ENCODE peak calls at places on chromosomes 5 and 9, in eight cellular contexts. B, K, Z, M, P, U, D and C are unnamed samples.

GRCh38 chr5:157143127-157143959 is 678 bp upstream of the MED7 start:
- DNase-seq in Z (no peak), M (peak), B (peak), D (peak), U (no peak), K (peak), P (peak), C (no peak)

GRCh38 chr5:178155065-178155464 is 1.4 kb upstream of the NHP2 start:
- DNase-seq in D (no peak), M (no peak), P (no peak), Z (no peak), B (no peak), U (no peak), K (no peak), C (no peak)

GRCh38 chr5:107542428-107542827 is 128.3 kb downstream of the EFNA5 start:
- DNase-seq in B (peak), U (no peak), P (peak), D (peak), Z (no peak), K (no peak), M (no peak), C (peak)

GRCh38 chr9:82271099-82271498 is 282.5 kb downstream of the SPATA31D1 start:
- DNase-seq in D (peak), M (no peak), P (no peak), K (no peak), B (peak), Z (no peak), U (peak), C (peak)

GRCh38 chr9:84139296-84140100 is 158.9 kb downstream of the RMI1 start:
- DNase-seq in D (peak), U (no peak), B (peak), Z (no peak), P (no peak), M (no peak), K (no peak), C (peak)

GRCh38 chr5:138275895-138276294 is 1.5 kb upstream of the GFRA3 start:
- DNase-seq in B (no peak), K (no peak), Z (no peak), D (no peak), M (no peak), P (no peak), U (no peak), C (no peak)

GRCh38 chr5:167710444-167711025 is 580.9 kb upstream of the WWC1 start:
- DNase-seq in U (no peak), K (no peak), D (no peak), B (peak), P (no peak), M (no peak), Z (no peak), C (peak)

GRCh38 chr5:170597109-170597741 is 93.4 kb downstream of the KCNIP1 start:
- DNase-seq in P (peak), K (no peak), M (no peak), D (peak), B (peak), U (peak), Z (no peak), C (peak)

GRCh38 chr5:142701673-142702311 is 15.9 kb upstream of the FGF1 start:
- DNase-seq in P (no peak), D (no peak), K (no peak), Z (no peak), M (no peak), U (no peak), B (no peak), C (no peak)

GRCh38 chr5:1352231-1352825 is 7.4 kb upstream of the CLPTM1L start:
- DNase-seq in P (no peak), K (no peak), B (no peak), M (no peak), U (no peak), D (no peak), Z (no peak), C (no peak)

GRCh38 chr9:107542401-107542800 is 52.8 kb upstream of the KLF4 start:
- DNase-seq in K (no peak), P (no peak), U (no peak), M (no peak), Z (no peak), D (no peak), B (peak), C (no peak)

GRCh38 chr9:8401961-8402701 is 602.6 kb upstream of the DMAC1 start:
- DNase-seq in K (no peak), B (no peak), D (no peak), M (no peak), U (no peak), Z (no peak), P (no peak), C (no peak)

DNA sequence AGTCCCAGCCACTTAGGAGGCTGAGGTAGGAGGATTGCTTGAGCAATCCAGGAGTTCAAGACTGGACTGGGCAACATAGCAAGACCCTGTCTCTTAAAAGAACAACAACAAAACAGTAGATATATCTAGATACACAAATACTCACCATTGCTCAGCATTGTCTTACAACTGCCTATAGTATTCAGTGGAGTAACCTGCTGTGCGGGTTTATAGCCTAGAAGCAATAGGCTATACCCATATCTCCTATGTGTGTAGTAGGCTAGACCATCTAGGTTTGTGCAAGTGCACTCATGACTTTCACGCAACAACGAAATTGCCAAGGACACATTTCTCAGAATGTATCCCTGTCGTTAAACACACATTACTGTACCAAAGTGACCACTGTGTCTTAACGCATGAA is 44.7 kb downstream of the SLIT3 start:
- DNase-seq in P (no peak), U (no peak), K (no peak), B (no peak), D (no peak), M (no peak), Z (no peak), C (no peak)
- TF ChIP-seq CTCF in P (no peak), U (no peak), K (no peak), B (no peak), D (no peak), M (no peak), Z (no peak), C (no peak)

DNA sequence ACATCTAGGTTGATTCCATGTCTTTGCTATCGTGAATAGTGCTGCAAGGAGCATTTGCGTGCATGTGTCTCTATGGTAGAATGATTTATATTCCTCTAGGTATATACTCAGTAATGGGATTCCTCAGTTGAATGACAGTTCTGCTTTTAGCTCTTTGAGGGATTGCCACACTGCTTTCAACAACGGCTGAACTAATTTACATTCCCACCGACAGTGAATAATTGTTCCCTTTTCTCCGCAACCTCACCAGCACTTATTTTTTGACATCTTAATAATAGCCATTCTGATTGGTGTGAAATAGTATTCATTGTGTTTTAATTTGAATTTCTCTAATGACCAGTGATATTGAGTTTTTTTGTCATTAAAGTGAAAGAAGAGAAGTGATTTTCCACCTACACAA is 18.5 kb downstream of the IFNA5 start:
- DNase-seq in U (no peak), K (no peak), D (no peak), B (no peak), P (no peak), Z (no peak), M (no peak), C (no peak)
- TF ChIP-seq CTCF in U (no peak), K (no peak), D (no peak), B (no peak), P (no peak), Z (no peak), M (no peak), C (no peak)

DNA sequence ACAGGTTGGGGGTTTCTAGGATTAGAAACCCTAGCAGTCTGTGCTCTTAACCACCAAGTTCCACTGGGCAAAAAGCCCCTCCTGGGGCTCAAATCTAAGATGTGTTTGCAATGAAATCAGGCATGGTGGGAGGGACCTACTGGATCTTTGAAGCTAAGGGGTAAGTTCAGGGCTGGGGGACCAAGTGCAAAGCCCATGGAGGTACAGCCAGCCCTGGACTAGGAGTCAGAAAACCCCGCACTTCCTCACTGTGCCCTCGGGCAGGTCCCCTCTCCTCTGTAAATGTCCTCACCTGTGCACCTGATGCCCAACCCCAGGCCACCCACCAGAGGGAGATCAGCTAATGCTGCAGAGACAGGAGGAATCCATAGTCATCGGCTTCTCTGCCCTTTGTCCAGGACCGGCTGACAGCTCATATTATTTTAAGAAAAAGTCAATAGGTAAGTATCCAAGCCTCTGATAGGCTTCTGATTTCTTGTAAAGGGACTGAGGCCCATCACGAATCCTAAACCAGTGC is 138.3 kb downstream of the PAX5 start:
- DNase-seq in U (no peak), K (no peak), P (no peak), B (no peak), D (no peak), M (no peak), Z (peak), C (no peak)
- TF ChIP-seq CTCF in U (no peak), K (no peak), P (no peak), B (no peak), D (no peak), M (no peak), Z (peak), C (peak)

GRCh38 chr9:91562412-91562811 is 138.8 kb upstream of the NFIL3 start:
- DNase-seq in U (no peak), P (no peak), M (no peak), Z (no peak), D (no peak), K (no peak), B (no peak), C (no peak)

GRCh38 chr9:91560301-91560700 is 136.7 kb upstream of the NFIL3 start:
- DNase-seq in U (peak), K (no peak), P (no peak), D (no peak), M (no peak), Z (no peak), B (no peak), C (peak)

GRCh38 chr9:91557352-91557751 is 133.7 kb upstream of the NFIL3 start:
- DNase-seq in B (no peak), D (no peak), K (no peak), M (no peak), U (no peak), Z (no peak), P (no peak), C (no peak)

GRCh38 chr9:91555132-91555531 is 131.5 kb upstream of the NFIL3 start:
- DNase-seq in K (no peak), M (no peak), Z (no peak), B (peak), D (no peak), P (no peak), U (no peak), C (peak)

GRCh38 chr9:91558879-91559278 is 135.2 kb upstream of the NFIL3 start:
- DNase-seq in B (no peak), M (no peak), K (no peak), P (no peak), U (no peak), Z (no peak), D (no peak), C (peak)
- TF ChIP-seq CTCF in B (no peak), M (no peak), K (no peak), P (no peak), U (no peak), Z (no peak), D (no peak), C (peak)

GRCh38 chr9:127393680-127394079 is 3.3 kb upstream of the SLC2A8 start:
- DNase-seq in K (no peak), D (no peak), U (no peak), B (no peak), Z (no peak), P (no peak), M (no peak), C (peak)
- TF ChIP-seq CTCF in K (no peak), D (peak), U (no peak), B (no peak), Z (peak), P (no peak), M (no peak), C (peak)

DNA sequence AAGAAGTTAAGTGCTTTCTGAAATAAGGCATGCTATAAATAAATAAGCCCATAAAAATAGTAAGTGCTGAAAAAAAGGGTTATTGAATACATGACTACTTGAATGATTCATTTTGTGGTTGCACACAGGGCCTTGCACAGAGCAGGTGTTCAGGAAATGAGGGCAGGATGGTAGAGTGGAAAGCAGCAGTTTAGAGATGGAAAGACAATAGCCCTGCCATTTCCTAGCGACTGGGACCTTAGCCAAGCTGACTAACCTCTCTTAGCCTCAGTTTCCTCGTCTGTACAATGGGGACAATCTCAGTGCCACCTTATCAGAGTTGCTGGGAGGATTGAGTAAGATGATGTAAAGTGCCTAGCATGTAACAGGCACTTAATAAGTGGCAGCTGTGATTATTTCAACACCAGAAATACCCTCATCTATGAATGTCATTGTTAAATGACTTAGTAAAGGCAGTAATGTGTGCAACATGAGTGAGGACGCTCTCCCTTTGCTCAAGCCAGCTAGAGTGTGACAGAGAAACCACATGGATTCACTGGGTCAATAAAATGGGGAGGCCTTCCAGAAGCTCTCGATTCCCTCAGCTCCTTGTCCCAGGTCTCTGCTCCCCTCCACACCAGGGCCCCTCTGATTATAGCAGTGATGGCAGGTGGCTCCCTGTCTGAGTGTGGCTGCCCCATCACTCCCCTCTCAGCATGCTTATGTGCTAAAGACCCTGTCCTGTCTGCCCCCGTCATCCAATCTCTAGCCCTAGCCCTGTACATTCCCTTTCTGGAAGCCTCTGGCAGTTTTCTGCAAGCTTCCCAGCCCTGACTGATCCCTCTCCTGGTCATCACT is 16.0 kb upstream of the PHF19 start:
- DNase-seq in U (no peak), M (peak), K (peak), Z (no peak), P (no peak), D (peak), B (peak), C (peak)
- TF ChIP-seq CTCF in U (no peak), M (no peak), K (no peak), Z (no peak), P (no peak), D (no peak), B (no peak), C (no peak)

DNA sequence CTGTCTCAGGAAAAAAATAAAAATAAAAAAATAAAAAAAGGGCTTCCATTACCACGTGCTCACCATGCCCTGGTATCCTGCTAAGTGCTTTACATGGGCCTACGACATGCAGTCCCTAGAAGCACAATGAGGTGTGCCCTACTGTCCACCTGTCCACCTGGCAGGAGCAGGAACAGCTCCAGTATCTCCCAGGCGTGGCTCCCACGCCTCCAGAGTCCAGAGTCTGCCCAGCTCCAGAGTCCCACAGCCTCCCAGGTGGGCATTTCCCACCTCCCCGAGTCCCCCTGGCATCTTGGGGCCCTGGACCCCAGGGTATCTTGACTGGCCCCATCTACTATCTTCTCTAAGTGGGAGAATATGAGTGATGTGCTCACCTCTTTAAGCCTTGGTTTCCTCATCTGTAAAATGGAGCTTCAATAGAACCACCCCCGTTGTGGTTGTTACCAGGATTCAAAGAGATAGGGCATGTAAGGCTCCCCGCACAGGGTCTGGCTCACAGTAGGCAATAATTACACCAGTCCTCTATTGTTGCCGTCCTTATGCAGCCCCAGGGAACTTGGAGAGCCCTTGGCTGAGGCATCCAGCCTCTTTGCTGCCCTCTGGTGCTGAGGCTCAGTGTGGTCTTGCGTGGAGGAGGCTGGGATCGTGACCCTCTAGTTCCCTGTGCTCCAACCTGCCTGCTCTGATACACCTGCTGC is 8.9 kb downstream of the CXCL14 start:
- DNase-seq in M (no peak), P (no peak), K (no peak), D (no peak), B (peak), U (no peak), Z (peak), C (peak)
- TF ChIP-seq CTCF in M (no peak), P (no peak), K (peak), D (peak), B (peak), U (peak), Z (peak), C (peak)

GRCh38 chr5:172334196-172334595 is 50.6 kb upstream of the UBTD2 start:
- DNase-seq in P (no peak), B (no peak), M (no peak), K (no peak), Z (peak), D (no peak), U (no peak), C (no peak)
- TF ChIP-seq CTCF in P (no peak), B (no peak), M (no peak), K (no peak), Z (peak), D (peak), U (no peak), C (no peak)

GRCh38 chr5:13477118-13477737 is 467.3 kb downstream of the DNAH5 start:
- DNase-seq in U (peak), Z (no peak), D (no peak), M (no peak), K (no peak), P (no peak), B (peak), C (peak)

GRCh38 chr5:13480834-13481233 is 463.7 kb downstream of the DNAH5 start:
- DNase-seq in P (no peak), M (no peak), K (no peak), B (no peak), U (no peak), Z (no peak), D (no peak), C (no peak)

DNA sequence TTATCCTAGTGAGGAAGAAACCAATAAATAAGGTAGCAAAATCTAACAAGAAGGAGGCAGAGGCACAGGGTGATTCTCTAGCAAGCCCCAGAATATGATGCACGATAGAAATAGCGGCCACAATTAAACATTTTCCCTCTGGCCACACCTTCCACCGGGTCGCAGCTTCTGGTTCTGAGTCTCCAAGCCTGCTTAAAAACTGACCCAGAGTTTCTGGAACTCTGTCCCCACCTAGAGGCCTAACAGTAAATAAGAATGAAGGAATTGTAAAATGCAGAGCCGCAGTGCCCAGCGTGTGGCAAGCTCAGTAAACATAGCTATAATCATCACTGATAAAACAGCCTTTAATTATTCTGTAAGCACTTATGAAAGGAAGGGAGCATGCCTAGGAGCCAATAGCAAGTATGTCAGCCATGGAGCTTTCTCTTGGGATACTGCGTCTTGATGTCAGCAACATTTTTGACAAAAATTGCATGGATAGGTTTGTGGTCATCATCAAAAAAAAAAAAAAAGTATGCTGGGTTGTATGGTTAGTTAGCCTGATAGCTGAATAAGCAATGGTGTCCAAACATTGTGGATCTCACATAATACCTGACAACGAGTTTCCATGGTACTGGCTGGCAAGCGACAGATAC is 465.5 kb downstream of the DNAH5 start:
- DNase-seq in B (peak), K (peak), Z (peak), P (peak), M (no peak), D (peak), U (no peak), C (peak)
- TF ChIP-seq CTCF in B (peak), K (no peak), Z (peak), P (peak), M (no peak), D (peak), U (peak), C (peak)